ENCODE peak calls at places on chromosome 7, in six cellular contexts. W is A549, J is neuronal stem cell, D is adipocyte, K is IMR-90, N is cardiac muscle cell. F is an unnamed sample.

GRCh38 chr7:155764432-155764798 is 47.8 kb downstream of the SHH start:
- DNase-seq in W (no peak), J (no peak), D (no peak), K (no peak), N (no peak), F (no peak)

GRCh38 chr7:69732203-69732602 is 133.9 kb downstream of the AUTS2 start:
- DNase-seq in W (peak; percentile 63), J (no peak), D (no peak), K (no peak), N (no peak), F (no peak)

GRCh38 chr7:98922392-98923107 is 44.2 kb downstream of the TRRAP start:
- DNase-seq in W (peak; percentile 44), J (no peak), D (peak; percentile 42), K (peak; percentile 76), N (no peak), F (no peak)

GRCh38 chr7:42876182-42877068 is 35.4 kb downstream of the C7orf25 start:
- DNase-seq in W (peak; percentile 58), J (peak; percentile 46), D (peak; percentile 79), K (peak; percentile 51), N (peak; percentile 73), F (peak; percentile 33)

GRCh38 chr7:148975896-148976295 is 52.4 kb downstream of the PDIA4 start:
- DNase-seq in W (no peak), J (no peak), D (no peak), K (no peak), N (no peak), F (peak; percentile 21)

GRCh38 chr7:51307811-51308737 is 8.5 kb downstream of the COBL start:
- DNase-seq in W (no peak), J (no peak), D (no peak), K (no peak), N (peak; percentile 32), F (no peak)

GRCh38 chr7:154765118-154765517 is 237.8 kb downstream of the PAXIP1 start:
- DNase-seq in W (no peak), J (no peak), D (no peak), K (no peak), N (no peak), F (no peak)

GRCh38 chr7:70459546-70459945 is 672.4 kb upstream of the GALNT17 start:
- DNase-seq in W (no peak), J (no peak), D (no peak), K (no peak), N (no peak), F (no peak)

GRCh38 chr7:1586827-1587705 is 17.2 kb upstream of the PSMG3 start:
- DNase-seq in W (no peak), J (no peak), D (no peak), K (no peak), N (no peak), F (no peak)

GRCh38 chr7:47047384-47047783 is 534.5 kb downstream of the TNS3 start:
- DNase-seq in W (no peak), J (no peak), D (no peak), K (no peak), N (no peak), F (no peak)

GRCh38 chr7:37040330-37040729 is 316.0 kb upstream of the AOAH start:
- DNase-seq in W (no peak), J (no peak), D (no peak), K (peak; percentile 54), N (no peak), F (peak; percentile 83)

GRCh38 chr7:77788327-77788902 is 9.8 kb downstream of the TMEM60 start:
- DNase-seq in W (no peak), J (no peak), D (no peak), K (no peak), N (no peak), F (no peak)

GRCh38 chr7:118040562-118040961 is 143.4 kb upstream of the LSM8 start:
- DNase-seq in W (no peak), J (no peak), D (no peak), K (no peak), N (no peak), F (no peak)

GRCh38 chr7:29988391-29989256 is 977 bp downstream of the SCRN1 start:
- DNase-seq in W (peak; percentile 84), J (peak; percentile 26), D (peak; percentile 75), K (peak; percentile 73), N (peak; percentile 42), F (peak; percentile 89)

GRCh38 chr7:7176421-7177043 is 5.8 kb upstream of the C1GALT1 start:
- DNase-seq in W (peak; percentile 76), J (peak; percentile 45), D (peak; percentile 91), K (peak; percentile 91), N (no peak), F (peak; percentile 64)

GRCh38 chr7:11570922-11571550 is 261.0 kb downstream of the THSD7A start:
- DNase-seq in W (peak; percentile 25), J (no peak), D (no peak), K (no peak), N (no peak), F (no peak)
- H3K4me1 ChIP-seq in W (peaks cover 21% of the 10 kb centered on the region), J (no peaks in the 10 kb centered on the region), D (no peaks in the 10 kb centered on the region), K (no peaks in the 10 kb centered on the region), N (no peaks in the 10 kb centered on the region), F (no peaks in the 10 kb centered on the region)

GRCh38 chr7:20786049-20786412 is 655 bp downstream of the SP8 start:
- DNase-seq in W (no peak), J (no peak), D (no peak), K (no peak), N (no peak), F (peak; percentile 45)
- H3K4me1 ChIP-seq in W (peaks cover 19% of the 10 kb centered on the region), J (peaks cover 4% of the 10 kb centered on the region), D (no peaks in the 10 kb centered on the region), K (peaks cover 3% of the 10 kb centered on the region), N (peaks cover 11% of the 10 kb centered on the region), F (no peaks in the 10 kb centered on the region)

DNA sequence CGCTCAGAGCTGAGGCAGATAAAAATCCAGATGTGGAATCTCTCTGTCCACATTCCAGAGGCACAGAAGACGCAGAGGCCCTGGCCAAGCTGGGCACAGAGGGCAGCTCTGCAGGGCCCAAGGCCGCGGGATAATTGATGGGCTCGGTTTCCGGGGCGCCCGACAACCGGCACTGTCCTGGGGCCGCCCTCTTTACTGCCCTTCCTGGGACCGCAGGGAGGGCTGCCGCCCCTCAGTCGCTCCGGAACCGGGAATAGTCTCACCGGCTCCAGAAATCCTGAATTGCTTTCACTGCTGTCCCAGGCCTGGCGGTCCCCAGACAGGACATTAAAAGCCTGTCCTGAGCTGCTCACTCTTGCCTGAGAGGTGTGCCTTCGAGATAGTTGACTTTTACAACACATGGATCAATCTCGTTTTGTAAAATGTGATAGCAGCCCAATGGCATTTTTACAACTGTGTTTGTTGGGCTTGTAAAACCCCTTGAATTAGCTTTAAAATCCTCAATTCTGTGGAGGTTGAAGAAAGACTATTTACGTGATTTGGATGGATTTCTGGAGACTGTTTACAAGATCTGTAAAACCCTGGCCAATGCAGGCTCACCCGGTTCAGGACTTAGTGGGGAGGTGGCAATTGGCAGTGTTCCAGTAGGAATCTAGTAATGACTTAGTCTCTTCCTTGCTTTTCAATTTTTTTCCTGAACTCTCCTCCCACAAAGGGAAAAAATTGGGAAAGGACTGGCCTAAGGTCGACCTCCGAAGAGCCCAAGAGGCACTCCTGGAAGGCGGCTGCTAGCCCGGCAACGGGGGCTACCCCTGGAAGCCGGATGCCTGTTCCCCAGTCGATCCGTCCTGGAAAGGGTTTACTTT is 1.4 kb upstream of the HOXA6 start:
- DNase-seq in W (no peak), J (no peak), D (no peak), K (no peak), N (no peak), F (no peak)
- H3K4me1 ChIP-seq in W (peaks cover 16% of the 10 kb centered on the region), J (no peaks in the 10 kb centered on the region), D (peaks cover 46% of the 10 kb centered on the region), K (peaks cover 17% of the 10 kb centered on the region), N (no peaks in the 10 kb centered on the region), F (no peaks in the 10 kb centered on the region)

GRCh38 chr7:86248977-86249376 is 394.7 kb upstream of the GRM3 start:
- DNase-seq in W (no peak), J (no peak), D (no peak), K (no peak), N (no peak), F (no peak)

GRCh38 chr7:86257894-86258293 is 385.8 kb upstream of the GRM3 start:
- DNase-seq in W (no peak), J (no peak), D (no peak), K (no peak), N (no peak), F (no peak)

DNA sequence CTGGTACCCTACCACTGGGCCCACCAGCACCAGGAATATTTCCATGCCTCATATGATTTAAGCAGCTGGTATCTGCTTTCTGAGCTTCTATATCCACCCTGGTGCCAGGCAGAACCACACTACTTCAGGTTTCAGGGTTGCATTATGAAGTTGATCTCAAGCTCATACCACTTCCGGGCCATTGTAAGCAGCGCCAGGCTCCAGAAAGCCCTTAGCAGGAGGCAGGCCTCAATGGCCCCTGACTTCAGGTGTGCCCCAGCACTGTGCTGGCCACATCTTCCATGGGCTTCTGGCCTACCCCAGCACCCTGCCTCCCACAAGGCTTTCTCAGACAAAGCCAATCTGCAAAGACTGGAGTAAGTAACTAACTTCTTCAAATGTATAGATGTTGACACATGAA is 391.3 kb upstream of the GRM3 start:
- DNase-seq in W (no peak), J (no peak), D (no peak), K (no peak), N (no peak), F (no peak)
- H3K4me1 ChIP-seq in W (no peaks in the 10 kb centered on the region), J (no peaks in the 10 kb centered on the region), D (no peaks in the 10 kb centered on the region), K (no peaks in the 10 kb centered on the region), N (no peaks in the 10 kb centered on the region), F (no peaks in the 10 kb centered on the region)

GRCh38 chr7:137840183-137840779 is 6.5 kb downstream of the DGKI start:
- DNase-seq in W (no peak), J (peak; percentile 57), D (no peak), K (no peak), N (no peak), F (no peak)
- H3K4me1 ChIP-seq in W (no peaks in the 10 kb centered on the region), J (peaks cover 43% of the 10 kb centered on the region), D (peaks cover 51% of the 10 kb centered on the region), K (peaks cover 9% of the 10 kb centered on the region), N (peaks cover 37% of the 10 kb centered on the region), F (peaks cover 4% of the 10 kb centered on the region)

DNA sequence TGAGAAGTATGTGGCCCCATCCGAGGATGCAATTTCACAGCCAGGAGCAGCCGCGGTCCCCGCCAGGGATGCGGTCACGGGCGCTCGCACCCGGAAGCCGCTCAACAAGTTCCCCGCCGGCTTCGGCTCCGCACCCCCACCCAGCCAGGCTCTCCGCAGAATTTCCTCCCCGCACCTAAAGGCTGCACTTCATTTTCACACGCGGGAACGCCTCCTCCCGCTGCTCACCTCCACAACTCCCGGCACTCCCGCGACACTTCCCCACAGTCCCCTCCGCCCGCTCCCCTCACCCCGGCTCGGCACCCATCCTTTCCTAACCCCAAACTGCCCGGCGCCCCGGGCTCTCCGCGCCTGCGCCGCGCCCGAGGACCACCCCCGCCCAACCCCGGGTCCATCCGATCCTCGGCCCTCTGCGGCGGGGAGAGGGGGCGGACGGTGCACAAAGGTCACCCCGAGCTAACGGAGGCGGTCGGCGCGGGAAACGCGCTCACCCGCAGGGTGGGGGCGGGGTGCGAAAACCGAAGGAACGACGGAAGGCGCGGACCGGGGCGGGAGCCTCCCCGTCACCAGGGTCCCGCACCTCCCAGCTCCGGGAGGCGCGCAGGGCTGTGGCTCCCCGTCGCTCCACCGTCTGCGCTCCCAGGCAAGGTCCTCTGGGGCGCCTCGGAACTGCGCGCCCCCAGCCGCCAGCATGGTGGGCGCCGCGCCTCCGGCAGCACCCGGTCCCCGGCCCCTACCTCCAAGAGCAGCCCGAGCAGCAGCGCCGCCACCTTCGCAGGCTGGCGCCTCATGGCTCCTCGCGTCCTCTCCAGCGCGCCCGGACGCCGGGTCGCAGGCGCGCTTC is 546 bp downstream of the VOPP1 start:
- DNase-seq in W (peak; percentile 45), J (peak; percentile 59), D (peak; percentile 77), K (peak; percentile 22), N (peak; percentile 58), F (peak; percentile 73)
- H3K4me1 ChIP-seq in W (peaks cover 33% of the 10 kb centered on the region), J (peaks cover 21% of the 10 kb centered on the region), D (peaks cover 41% of the 10 kb centered on the region), K (peaks cover 28% of the 10 kb centered on the region), N (no peaks in the 10 kb centered on the region), F (peaks cover 18% of the 10 kb centered on the region)

F was measured in SJCRH30.